ENCODE peak calls at places on chromosomes 12 and 14, in eight cellular contexts. L is left ventricle myocardium inferior; E is endodermal cell; M is IMR-90; U is HL-60; N is CD8-positive, alpha-beta T cell; G is prostate gland; P is astrocyte. Q is an unnamed sample.
A peak's percentile ranks its signal among the peaks of the same experiment; 100 is the strongest.

GRCh38 chr12:3049596-3050314 is 27.4 kb upstream of the TSPAN9 start:
- DNase-seq in N (no peak), G (no peak), P (no peak), M (no peak), U (no peak), L (no peak), E (peak; percentile 51), Q (no peak)

GRCh38 chr12:57089259-57090245 is 638 bp downstream of the NAB2 start:
- DNase-seq in U (peak; percentile 71), L (peak; percentile 83), G (peak; percentile 52), P (peak; percentile 36), M (peak; percentile 51), N (peak; percentile 53), E (peak; percentile 80), Q (peak; percentile 77)

GRCh38 chr14:94941311-94941710 is 171.4 kb upstream of the GSC start:
- DNase-seq in U (no peak), M (no peak), E (no peak), L (no peak), G (no peak), N (no peak), P (no peak), Q (no peak)

GRCh38 chr12:92745874-92746553 is 43.2 kb downstream of the PLEKHG7 start:
- DNase-seq in M (peak; percentile 97), U (no peak), E (no peak), N (no peak), G (no peak), L (peak; percentile 83), P (peak; percentile 97), Q (no peak)

GRCh38 chr12:98973395-98973794 is 328.3 kb downstream of the APAF1 start:
- DNase-seq in L (no peak), U (no peak), M (no peak), E (no peak), N (no peak), G (no peak), P (peak; percentile 12), Q (no peak)

GRCh38 chr14:97640031-97640430 is 842.8 kb downstream of the VRK1 start:
- DNase-seq in L (no peak), E (peak; percentile 80), G (no peak), P (no peak), U (no peak), M (no peak), N (no peak), Q (no peak)

GRCh38 chr12:45232771-45233372 is 17.0 kb downstream of the ANO6 start:
- DNase-seq in U (no peak), E (peak; percentile 75), G (no peak), M (peak; percentile 98), N (no peak), P (peak; percentile 98), L (no peak), Q (no peak)

GRCh38 chr12:72288911-72289310 is 16.7 kb downstream of the TRHDE start:
- DNase-seq in E (no peak), L (no peak), M (peak; percentile 59), N (no peak), U (no peak), P (no peak), G (no peak), Q (no peak)

GRCh38 chr12:91139981-91140659 is 28.8 kb upstream of the LUM start:
- DNase-seq in L (no peak), P (peak; percentile 85), N (no peak), G (no peak), U (no peak), M (peak; percentile 95), E (no peak), Q (no peak)

GRCh38 chr12:121423253-121423652 is 23.3 kb downstream of the RNF34 start:
- DNase-seq in N (no peak), M (no peak), G (no peak), E (no peak), U (no peak), P (no peak), L (no peak), Q (no peak)

GRCh38 chr14:50892255-50892654 is 20.4 kb downstream of the ABHD12B start:
- DNase-seq in E (peak; percentile 86), P (no peak), G (no peak), L (no peak), N (no peak), M (no peak), U (no peak), Q (no peak)

GRCh38 chr12:3962661-3963483 is 89.7 kb upstream of the PARP11 start:
- DNase-seq in U (no peak), G (no peak), N (peak; percentile 74), L (no peak), P (no peak), M (no peak), E (peak; percentile 72), Q (no peak)

GRCh38 chr14:99676657-99677056 is 7.4 kb upstream of the CYP46A1 start:
- DNase-seq in U (no peak), E (no peak), G (no peak), M (no peak), L (no peak), N (peak; percentile 20), P (no peak), Q (no peak)

GRCh38 chr14:32468955-32469354 is 139.9 kb downstream of the AKAP6 start:
- DNase-seq in L (no peak), N (no peak), P (peak; percentile 71), E (no peak), M (peak; percentile 72), G (peak; percentile 35), U (no peak), Q (no peak)

GRCh38 chr14:32078794-32079663 is 1.9 kb downstream of the ARHGAP5 start:
- DNase-seq in U (no peak), P (peak; percentile 60), M (peak; percentile 31), E (no peak), G (no peak), L (no peak), N (no peak), Q (no peak)

GRCh38 chr12:132524405-132524804 is 34.5 kb downstream of the FBRSL1 start:
- DNase-seq in U (no peak), G (peak; percentile 89), E (no peak), P (peak; percentile 45), N (no peak), M (peak; percentile 43), L (no peak), Q (no peak)

GRCh38 chr14:104388011-104388521 is 191.5 kb upstream of the C14orf180 start:
- DNase-seq in L (no peak), N (peak; percentile 6), E (peak; percentile 29), P (no peak), M (no peak), G (no peak), U (no peak), Q (peak; percentile 39)

GRCh38 chr12:50676761-50677160 is 87.1 kb upstream of the ATF1 start:
- DNase-seq in G (no peak), L (no peak), U (no peak), N (no peak), M (no peak), E (no peak), P (no peak), Q (no peak)

GRCh38 chr14:20630340-20631022 is 11.0 kb downstream of the OR6S1 start:
- DNase-seq in P (no peak), N (no peak), U (no peak), M (peak; percentile 58), L (no peak), E (peak; percentile 85), G (peak; percentile 15), Q (no peak)

GRCh38 chr12:100859063-100859627 is 64.6 kb downstream of the ANO4 start:
- DNase-seq in U (no peak), G (no peak), L (no peak), M (no peak), P (no peak), N (no peak), E (no peak), Q (no peak)

DNA sequence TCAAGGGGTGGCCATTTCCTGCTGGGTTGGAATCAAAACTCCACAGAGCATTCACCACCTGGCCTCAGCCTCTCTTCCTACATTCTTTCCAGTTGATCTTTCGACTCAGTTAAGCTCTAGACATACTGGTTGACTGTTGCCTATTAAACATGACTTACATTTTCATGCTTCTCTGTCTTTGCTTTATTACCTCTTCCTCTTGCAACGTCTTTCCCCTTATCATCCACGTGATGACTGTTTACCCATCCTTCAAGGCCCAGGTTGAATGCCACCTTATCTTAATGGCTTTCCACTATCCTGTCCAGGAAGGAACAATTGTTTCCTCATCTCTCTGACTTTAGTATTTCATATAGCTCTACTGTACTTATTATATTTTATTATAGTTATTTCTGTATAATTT is 24.4 kb upstream of the CCDC175 start:
- DNase-seq in G (no peak), M (no peak), E (no peak), P (no peak), U (no peak), L (no peak), N (no peak), Q (no peak)
- H3K27ac ChIP-seq in G (no peak overlapping the region), M (no peak overlapping the region), E (no peak overlapping the region), P (peak overlapping the region; percentile 45), U (no peak overlapping the region), L (no peak overlapping the region), N (no peak overlapping the region), Q (peak overlapping the region; percentile 46)

GRCh38 chr14:93891756-93892504 is 35.2 kb upstream of the FAM181A start:
- DNase-seq in G (no peak), L (no peak), E (peak; percentile 61), P (no peak), N (no peak), M (no peak), U (no peak), Q (no peak)
- TF ChIP-seq CTCF in G (no peak), L (no peak), E (no peak), P (no peak), N (no peak), M (no peak), U (no peak), Q (no peak)

GRCh38 chr12:62434504-62435336 is 31.9 kb upstream of the MON2 start:
- DNase-seq in P (no peak), U (no peak), N (peak; percentile 11), E (peak; percentile 53), G (peak; percentile 40), L (no peak), M (no peak), Q (no peak)
- H3K4me3 ChIP-seq in P (peak overlapping the region; percentile 57), U (peak overlapping the region; percentile 46), N (peak overlapping the region; percentile 56), E (peak overlapping the region; percentile 81), G (peak overlapping the region; percentile 30), L (peak overlapping the region; percentile 67), M (peak overlapping the region; percentile 27), Q (peak overlapping the region; percentile 14)

DNA sequence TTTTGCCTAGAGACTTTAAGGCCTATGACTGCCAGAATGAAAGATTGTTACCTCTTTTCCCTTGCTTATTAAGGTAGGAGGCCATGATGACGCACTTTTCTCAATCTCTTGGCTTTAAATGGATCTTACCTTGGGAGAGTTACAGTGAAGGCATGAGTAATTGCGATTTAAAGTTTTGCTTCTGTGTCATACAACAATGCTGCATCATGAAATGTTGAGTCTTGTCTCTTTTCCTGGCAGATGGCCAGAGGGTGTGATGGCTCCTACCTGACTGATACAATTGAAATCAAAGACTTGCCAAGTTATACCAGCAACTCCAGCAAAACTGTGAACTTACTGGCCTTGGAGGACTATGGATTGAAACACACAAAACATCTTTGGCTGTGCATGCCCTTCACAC is 17.2 kb upstream of the LRRK2 start:
- DNase-seq in N (no peak), P (no peak), E (no peak), G (no peak), L (no peak), M (no peak), U (no peak), Q (no peak)
- H3K27ac ChIP-seq in N (no peak overlapping the region), P (no peak overlapping the region), E (no peak overlapping the region), G (no peak overlapping the region), L (no peak overlapping the region), M (no peak overlapping the region), U (no peak overlapping the region), Q (no peak overlapping the region)